ENCODE peak calls at places on chromosomes 4 and X, in five cellular contexts. Z is neural crest cell, C is cerebellar nuclear complex, B is AG20443, Q is AG08395. E is an unnamed sample.

GRCh38 chrX:16882702-16883486 is 12.7 kb upstream of the RBBP7 start:
- DNase-seq in Z (peak; percentile 80), C (peak; percentile 19), B (peak; percentile 45), Q (peak; percentile 57), E (peak; percentile 54)

GRCh38 chrX:149630681-149631292 is 805 bp downstream of the TMEM185A start:
- DNase-seq in Z (no peak), C (no peak), B (peak; percentile 57), Q (peak; percentile 41), E (no peak)

GRCh38 chrX:50871922-50872453 is 38.5 kb upstream of the BMP15 start:
- DNase-seq in Z (no peak), C (no peak), B (no peak), Q (no peak), E (no peak)

GRCh38 chr4:60531790-60532189 is 668.3 kb upstream of the ADGRL3 start:
- DNase-seq in Z (no peak), C (no peak), B (no peak), Q (no peak), E (no peak)

GRCh38 chr4:58138786-58139185 is 1028.6 kb upstream of the IGFBP7 start:
- DNase-seq in Z (no peak), C (no peak), B (no peak), Q (no peak), E (no peak)

GRCh38 chr4:101326586-101326985 is 20.7 kb downstream of the PPP3CA start:
- DNase-seq in Z (no peak), C (no peak), B (no peak), Q (no peak), E (no peak)

GRCh38 chr4:139188648-139189416 is 11.8 kb upstream of the ELF2 start:
- DNase-seq in Z (no peak), C (no peak), B (no peak), Q (no peak), E (no peak)

GRCh38 chr4:93199492-93199891 is 629.1 kb upstream of the ATOH1 start:
- DNase-seq in Z (peak; percentile 4), C (peak; percentile 64), B (peak; percentile 66), Q (peak; percentile 48), E (peak; percentile 9)

GRCh38 chr4:25104561-25104960 is 55.7 kb downstream of the SEPSECS start:
- DNase-seq in Z (no peak), C (no peak), B (peak; percentile 6), Q (no peak), E (no peak)

GRCh38 chr4:39682133-39682532 is 15.8 kb upstream of the UBE2K start:
- DNase-seq in Z (no peak), C (no peak), B (no peak), Q (no peak), E (no peak)

GRCh38 chr4:16289872-16290554 is 63.7 kb upstream of the TAPT1 start:
- DNase-seq in Z (peak; percentile 20), C (no peak), B (peak; percentile 47), Q (peak; percentile 61), E (no peak)

GRCh38 chr4:135735543-135735942 is 1534.0 kb upstream of the PABPC4L start:
- DNase-seq in Z (no peak), C (no peak), B (no peak), Q (no peak), E (no peak)

GRCh38 chrX:2698604-2699003 is 7.5 kb downstream of the CD99 start:
- DNase-seq in Z (no peak), C (no peak), B (no peak), Q (no peak), E (no peak)

GRCh38 chrX:38342853-38343778 is 9.3 kb upstream of the OTC start:
- DNase-seq in Z (no peak), C (no peak), B (no peak), Q (no peak), E (no peak)

GRCh38 chrX:49266536-49267445 is 2.3 kb upstream of the FOXP3 start:
- DNase-seq in Z (no peak), C (no peak), B (no peak), Q (no peak), E (no peak)